ENCODE peak calls at places on chromosomes 2 and 18, in six cellular contexts. One of them, this sample, is unnamed.

GRCh38 chr2:175030380-175031271 is 25.4 kb upstream of the CHN1 start:
- DNase-seq in H1: peak
- DNase-seq in GM12892: no peak
- DNase-seq in K562: no peak
- DNase-seq in GM12878: no peak
- DNase-seq in HepG2: peak
- DNase-seq in this sample: no peak

GRCh38 chr2:174328309-174329156 is 6.2 kb upstream of the SP9 start:
- DNase-seq in H1: no peak
- DNase-seq in K562: no peak
- DNase-seq in HepG2: no peak
- DNase-seq in GM12892: no peak
- DNase-seq in GM12878: no peak
- DNase-seq in this sample: no peak

GRCh38 chr18:3481696-3482210 is 31.8 kb downstream of the TGIF1 start:
- DNase-seq in GM12878: no peak
- DNase-seq in HepG2: peak
- DNase-seq in GM12892: no peak
- DNase-seq in H1: no peak
- DNase-seq in K562: peak
- DNase-seq in this sample: peak

GRCh38 chr2:235521844-235522243 is 28.0 kb downstream of the AGAP1 start:
- DNase-seq in HepG2: no peak
- DNase-seq in GM12878: no peak
- DNase-seq in K562: no peak
- DNase-seq in GM12892: no peak
- DNase-seq in H1: no peak
- DNase-seq in this sample: no peak

GRCh38 chr2:168669151-168669550 is 133.3 kb upstream of the NOSTRIN start:
- DNase-seq in GM12892: no peak
- DNase-seq in HepG2: no peak
- DNase-seq in K562: no peak
- DNase-seq in GM12878: no peak
- DNase-seq in H1: no peak
- DNase-seq in this sample: no peak

GRCh38 chr2:177535968-177536514 is 143.5 kb downstream of the AGPS start:
- DNase-seq in GM12878: no peak
- DNase-seq in HepG2: no peak
- DNase-seq in H1: no peak
- DNase-seq in GM12892: no peak
- DNase-seq in K562: no peak
- DNase-seq in this sample: no peak

GRCh38 chr18:70621710-70622109 is 332.9 kb downstream of the SOCS6 start:
- DNase-seq in K562: no peak
- DNase-seq in HepG2: no peak
- DNase-seq in H1: no peak
- DNase-seq in GM12892: no peak
- DNase-seq in GM12878: no peak
- DNase-seq in this sample: no peak

GRCh38 chr18:26298107-26298506 is 71.9 kb downstream of the TAF4B start:
- DNase-seq in K562: no peak
- DNase-seq in HepG2: no peak
- DNase-seq in GM12878: no peak
- DNase-seq in H1: no peak
- DNase-seq in GM12892: no peak
- DNase-seq in this sample: no peak

GRCh38 chr2:158686166-158686792 is 108.8 kb upstream of the DAPL1 start:
- DNase-seq in H1: no peak
- DNase-seq in GM12878: no peak
- DNase-seq in K562: no peak
- DNase-seq in GM12892: no peak
- DNase-seq in HepG2: no peak
- DNase-seq in this sample: no peak

GRCh38 chr18:31268985-31269406 is 49.0 kb upstream of the DSG1 start:
- DNase-seq in H1: no peak
- DNase-seq in GM12892: no peak
- DNase-seq in GM12878: peak
- DNase-seq in HepG2: no peak
- DNase-seq in K562: no peak
- DNase-seq in this sample: no peak

GRCh38 chr18:30500240-30500945 is 542.1 kb downstream of the DSC3 start:
- DNase-seq in HepG2: no peak
- DNase-seq in GM12892: no peak
- DNase-seq in K562: no peak
- DNase-seq in GM12878: peak
- DNase-seq in H1: no peak
- DNase-seq in this sample: no peak

GRCh38 chr2:235059161-235059560 is 107.3 kb downstream of the SH3BP4 start:
- DNase-seq in H1: no peak
- DNase-seq in K562: no peak
- DNase-seq in GM12892: no peak
- DNase-seq in GM12878: no peak
- DNase-seq in HepG2: no peak
- DNase-seq in this sample: no peak

GRCh38 chr2:95052301-95052700 is 26.8 kb downstream of the MAL start:
- DNase-seq in K562: no peak
- DNase-seq in HepG2: no peak
- DNase-seq in H1: no peak
- DNase-seq in GM12878: no peak
- DNase-seq in GM12892: no peak
- DNase-seq in this sample: no peak

GRCh38 chr2:160510617-160511016 is 17.0 kb upstream of the RBMS1 start:
- DNase-seq in GM12892: no peak
- DNase-seq in GM12878: no peak
- DNase-seq in H1: no peak
- DNase-seq in HepG2: no peak
- DNase-seq in K562: no peak
- DNase-seq in this sample: no peak

GRCh38 chr2:101119431-101119830 is 31.8 kb downstream of the TBC1D8 start:
- DNase-seq in HepG2: no peak
- DNase-seq in GM12892: no peak
- DNase-seq in K562: no peak
- DNase-seq in GM12878: no peak
- DNase-seq in H1: no peak
- DNase-seq in this sample: no peak

GRCh38 chr2:31434911-31435310 is 20.4 kb upstream of the XDH start:
- DNase-seq in H1: no peak
- DNase-seq in GM12878: no peak
- DNase-seq in GM12892: no peak
- DNase-seq in HepG2: no peak
- DNase-seq in K562: no peak
- DNase-seq in this sample: no peak

GRCh38 chr2:105405291-105405690 is 6.4 kb upstream of the FHL2 start:
- DNase-seq in HepG2: no peak
- DNase-seq in GM12878: no peak
- DNase-seq in GM12892: no peak
- DNase-seq in K562: no peak
- DNase-seq in H1: no peak
- DNase-seq in this sample: no peak

GRCh38 chr18:48956378-48956777 is 5.6 kb upstream of the SMAD7 start:
- DNase-seq in H1: no peak
- DNase-seq in GM12878: no peak
- DNase-seq in GM12892: no peak
- DNase-seq in HepG2: no peak
- DNase-seq in K562: no peak
- DNase-seq in this sample: no peak

GRCh38 chr2:120250640-120251039 is 2.0 kb upstream of the RALB start:
- DNase-seq in K562: no peak
- DNase-seq in HepG2: no peak
- DNase-seq in H1: no peak
- DNase-seq in GM12878: no peak
- DNase-seq in GM12892: no peak
- DNase-seq in this sample: no peak

GRCh38 chr2:203650860-203651613 is 55.4 kb upstream of the CD28 start:
- DNase-seq in GM12892: no peak
- DNase-seq in HepG2: peak
- DNase-seq in GM12878: no peak
- DNase-seq in K562: no peak
- DNase-seq in H1: no peak
- DNase-seq in this sample: no peak

GRCh38 chr2:71799013-71799575 is 345.7 kb downstream of the DYSF start:
- DNase-seq in GM12878: no peak
- DNase-seq in GM12892: no peak
- DNase-seq in K562: no peak
- DNase-seq in H1: no peak
- DNase-seq in HepG2: no peak
- DNase-seq in this sample: no peak

GRCh38 chr2:213220967-213221603 is 63.2 kb upstream of the SPAG16 start:
- DNase-seq in GM12878: no peak
- DNase-seq in HepG2: no peak
- DNase-seq in GM12892: no peak
- DNase-seq in K562: no peak
- DNase-seq in H1: no peak
- DNase-seq in this sample: no peak

GRCh38 chr2:85599468-85600234 is 2.8 kb downstream of the TMEM150A start:
- DNase-seq in GM12878: no peak
- DNase-seq in GM12892: no peak
- DNase-seq in K562: no peak
- DNase-seq in HepG2: no peak
- DNase-seq in H1: no peak
- DNase-seq in this sample: no peak

GRCh38 chr2:223865124-223865523 is 27.7 kb upstream of the AP1S3 start:
- DNase-seq in HepG2: no peak
- DNase-seq in GM12892: no peak
- DNase-seq in K562: no peak
- DNase-seq in GM12878: no peak
- DNase-seq in H1: no peak
- DNase-seq in this sample: no peak

GRCh38 chr18:35076126-35076525 is 34.9 kb downstream of the MAPRE2 start:
- DNase-seq in HepG2: no peak
- DNase-seq in GM12892: no peak
- DNase-seq in H1: no peak
- DNase-seq in GM12878: no peak
- DNase-seq in K562: no peak
- DNase-seq in this sample: no peak

GRCh38 chr18:35075132-35075531 is 33.9 kb downstream of the MAPRE2 start:
- DNase-seq in HepG2: no peak
- DNase-seq in H1: no peak
- DNase-seq in GM12892: no peak
- DNase-seq in GM12878: no peak
- DNase-seq in K562: no peak
- DNase-seq in this sample: no peak

GRCh38 chr18:35072616-35073015 is 31.4 kb downstream of the MAPRE2 start:
- DNase-seq in H1: no peak
- DNase-seq in HepG2: no peak
- DNase-seq in GM12878: no peak
- DNase-seq in GM12892: no peak
- DNase-seq in K562: no peak
- DNase-seq in this sample: no peak

GRCh38 chr18:35073186-35074105 is 32.2 kb downstream of the MAPRE2 start:
- DNase-seq in GM12878: no peak
- DNase-seq in H1: no peak
- DNase-seq in HepG2: no peak
- DNase-seq in K562: no peak
- DNase-seq in GM12892: no peak
- DNase-seq in this sample: no peak

DNA sequence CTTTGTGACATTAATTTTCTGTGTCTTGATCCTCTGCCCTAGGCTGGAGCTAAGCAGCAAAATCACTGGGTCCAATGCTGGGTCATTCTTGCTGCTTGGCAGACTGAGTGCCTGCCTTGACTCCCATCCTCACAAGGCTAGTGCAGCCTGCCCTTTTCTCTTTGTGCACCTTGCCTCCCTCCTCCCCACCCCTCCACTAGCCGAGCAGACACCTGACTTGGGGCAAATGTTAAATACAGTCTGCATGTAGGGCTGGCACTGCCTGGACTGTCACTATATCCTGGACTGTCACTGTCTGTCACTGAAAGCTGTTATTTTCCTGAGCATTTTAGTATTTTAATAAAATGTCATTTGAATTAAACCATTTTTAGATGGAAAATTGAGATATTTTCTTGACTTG is 33.4 kb downstream of the MAPRE2 start:
- DNase-seq in K562: no peak
- DNase-seq in GM12878: no peak
- DNase-seq in HepG2: no peak
- DNase-seq in H1: no peak
- DNase-seq in GM12892: no peak
- DNase-seq in this sample: no peak
- TF ChIP-seq TAF1 in K562: no peak
- TF ChIP-seq TAF1 in GM12878: no peak
- TF ChIP-seq TAF1 in HepG2: no peak
- TF ChIP-seq TAF1 in H1: no peak
- TF ChIP-seq TAF1 in GM12892: no peak
- TF ChIP-seq TAF1 in this sample: no peak

GRCh38 chr18:63550068-63550467 is 7.9 kb downstream of the SERPINB12 start:
- DNase-seq in H1: no peak
- DNase-seq in GM12878: no peak
- DNase-seq in K562: no peak
- DNase-seq in GM12892: no peak
- DNase-seq in HepG2: no peak
- DNase-seq in this sample: no peak

GRCh38 chr18:63552581-63552980 is 10.4 kb downstream of the SERPINB12 start:
- DNase-seq in GM12892: no peak
- DNase-seq in GM12878: no peak
- DNase-seq in HepG2: no peak
- DNase-seq in H1: no peak
- DNase-seq in K562: no peak
- DNase-seq in this sample: no peak

GRCh38 chr18:63551769-63552168 is 9.6 kb downstream of the SERPINB12 start:
- DNase-seq in K562: no peak
- DNase-seq in HepG2: no peak
- DNase-seq in GM12878: no peak
- DNase-seq in GM12892: no peak
- DNase-seq in H1: no peak
- DNase-seq in this sample: no peak

DNA sequence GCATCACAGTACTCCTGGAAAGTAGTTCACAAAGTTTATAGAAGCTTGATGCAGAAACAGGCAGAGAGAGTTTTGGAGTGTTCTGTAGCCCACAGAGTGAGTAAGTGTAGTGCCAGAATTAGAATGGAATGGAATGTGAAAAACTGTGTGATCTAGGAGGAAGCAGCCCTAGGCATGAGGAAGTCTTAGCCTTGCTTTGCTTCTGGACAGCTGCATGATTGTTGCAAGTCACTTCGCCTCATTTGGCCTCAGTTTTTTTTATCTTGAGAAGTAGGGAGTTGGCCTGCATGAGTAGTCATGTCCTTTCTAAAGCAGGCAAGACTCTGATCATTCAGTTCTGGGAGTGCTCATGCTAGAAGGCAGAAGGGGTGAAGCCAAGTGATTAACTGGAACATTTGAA is 10.9 kb downstream of the SERPINB12 start:
- DNase-seq in GM12878: no peak
- DNase-seq in HepG2: no peak
- DNase-seq in K562: no peak
- DNase-seq in GM12892: no peak
- DNase-seq in H1: no peak
- DNase-seq in this sample: no peak
- TF ChIP-seq POLR2AphosphoS5 in GM12878: no peak
- TF ChIP-seq POLR2AphosphoS5 in HepG2: no peak
- TF ChIP-seq POLR2AphosphoS5 in K562: no peak
- TF ChIP-seq POLR2AphosphoS5 in GM12892: no peak
- TF ChIP-seq POLR2AphosphoS5 in H1: no peak
- TF ChIP-seq POLR2AphosphoS5 in this sample: no peak

GRCh38 chr2:12169060-12169406 is 422.6 kb downstream of the LPIN1 start:
- DNase-seq in H1: no peak
- DNase-seq in GM12892: no peak
- DNase-seq in GM12878: no peak
- DNase-seq in K562: no peak
- DNase-seq in HepG2: no peak
- DNase-seq in this sample: no peak
- TF ChIP-seq POLR2A in H1: no peak
- TF ChIP-seq POLR2A in GM12892: no peak
- TF ChIP-seq POLR2A in GM12878: no peak
- TF ChIP-seq POLR2A in K562: no peak
- TF ChIP-seq POLR2A in HepG2: no peak
- TF ChIP-seq POLR2A in this sample: no peak

GRCh38 chr2:6877402-6878305 is at the start of gene RSAD2:
- DNase-seq in K562: no peak
- DNase-seq in GM12878: peak
- DNase-seq in HepG2: peak
- DNase-seq in GM12892: no peak
- DNase-seq in H1: no peak
- DNase-seq in this sample: no peak
- TF ChIP-seq TAF1 in K562: no peak
- TF ChIP-seq TAF1 in GM12878: no peak
- TF ChIP-seq TAF1 in HepG2: no peak
- TF ChIP-seq TAF1 in GM12892: no peak
- TF ChIP-seq TAF1 in H1: no peak
- TF ChIP-seq TAF1 in this sample: no peak